ENCODE peak calls at places on chromosomes 4 and X, in seven cellular contexts. H, V, Q, G, Y, Z and M are unnamed samples.

GRCh38 chrX:46477435-46477834 is 67.8 kb downstream of the ZNF674 start:
- DNase-seq in H (no peak), Y (no peak), V (no peak), G (no peak), Z (no peak), Q (no peak), M (no peak)

GRCh38 chr4:185716008-185716976 is 95.7 kb downstream of the SORBS2 start:
- DNase-seq in V (no peak), Y (no peak), G (no peak), Q (no peak), H (no peak), Z (no peak), M (no peak)

GRCh38 chr4:118776166-118776954 is 59.6 kb downstream of the SEC24D start:
- DNase-seq in G (no peak), Q (no peak), V (no peak), Y (no peak), Z (no peak), H (no peak), M (no peak)

GRCh38 chrX:20829665-20830481 is 544.3 kb upstream of the CNKSR2 start:
- DNase-seq in Z (no peak), H (no peak), Y (no peak), Q (no peak), G (no peak), V (no peak), M (no peak)

GRCh38 chr4:109218288-109218687 is 84.2 kb downstream of the COL25A1 start:
- DNase-seq in Q (no peak), G (no peak), V (no peak), Z (no peak), H (no peak), Y (no peak), M (no peak)

GRCh38 chr4:24249972-24250371 is 334.4 kb downstream of the DHX15 start:
- DNase-seq in V (no peak), H (no peak), Y (no peak), Q (no peak), Z (no peak), G (no peak), M (no peak)

GRCh38 chr4:68693325-68694075 is 23.0 kb upstream of the UGT2B15 start:
- DNase-seq in G (no peak), Q (no peak), V (no peak), Z (no peak), Y (no peak), H (no peak), M (no peak)

GRCh38 chr4:121898150-121898549 is 27.9 kb upstream of the BBS7 start:
- DNase-seq in Y (no peak), Z (no peak), G (no peak), H (no peak), Q (no peak), V (no peak), M (no peak)

GRCh38 chr4:181536196-181536746 is 706.9 kb upstream of the TENM3 start:
- DNase-seq in H (no peak), V (no peak), Q (no peak), Z (no peak), Y (peak; percentile 49), G (no peak), M (no peak)

GRCh38 chrX:19446397-19446796 is 68.9 kb downstream of the MAP3K15 start:
- DNase-seq in Z (no peak), Y (no peak), G (no peak), Q (no peak), V (no peak), H (no peak), M (no peak)

GRCh38 chrX:118562574-118563164 is 67.1 kb downstream of the DOCK11 start:
- DNase-seq in Y (no peak), Z (no peak), V (no peak), Q (no peak), H (no peak), G (no peak), M (no peak)